ENCODE peak calls at places on chromosomes 4 and X, in four cellular contexts. E is K562, Q is HepG2, I is Panc1. N is an unnamed sample.
A peak's percentile ranks its signal among the peaks of the same experiment; 100 is the strongest.

GRCh38 chrX:24877854-24878650 is 137.7 kb downstream of the ARX start:
- DNase-seq in E (no peak), Q (peak; percentile 5), I (no peak), N (no peak)

GRCh38 chr4:104693601-104694201 is 199.0 kb upstream of the CXXC4 start:
- DNase-seq in E (no peak), Q (peak; percentile 10), I (no peak), N (peak; percentile 26)

GRCh38 chr4:151807220-151807619 is 46.4 kb upstream of the GATB start:
- DNase-seq in E (no peak), Q (no peak), I (no peak), N (no peak)

GRCh38 chr4:87465739-87466366 is 43.5 kb downstream of the NUDT9 start:
- DNase-seq in E (peak; percentile 18), Q (peak; percentile 45), I (no peak), N (peak; percentile 38)

GRCh38 chr4:42560465-42560864 is 96.4 kb downstream of the ATP8A1 start:
- DNase-seq in E (no peak), Q (no peak), I (no peak), N (no peak)

GRCh38 chr4:87819281-87819919 is 13.4 kb upstream of the MEPE start:
- DNase-seq in E (peak; percentile 18), Q (peak; percentile 9), I (no peak), N (no peak)

GRCh38 chr4:174669278-174669677 is 147.0 kb upstream of the HPGD start:
- DNase-seq in E (no peak), Q (no peak), I (peak; percentile 55), N (no peak)

GRCh38 chr4:118849867-118850812 is 14.2 kb upstream of the SEC24D start:
- DNase-seq in E (no peak), Q (no peak), I (no peak), N (no peak)

GRCh38 chrX:20527458-20528099 is 260.9 kb upstream of the RPS6KA3 start:
- DNase-seq in E (no peak), Q (peak; percentile 21), I (no peak), N (no peak)

GRCh38 chrX:97524997-97525396 is 641.3 kb downstream of the RPA4 start:
- DNase-seq in E (no peak), Q (no peak), I (no peak), N (no peak)

GRCh38 chr4:139875456-139875855 is 209.8 kb downstream of the MGST2 start:
- DNase-seq in E (no peak), Q (no peak), I (no peak), N (no peak)

GRCh38 chr4:7419961-7420660 is 14.6 kb downstream of the PSAPL1 start:
- DNase-seq in E (no peak), Q (no peak), I (no peak), N (no peak)

GRCh38 chr4:170741856-170742255 is 652.1 kb upstream of the AADAT start:
- DNase-seq in E (no peak), Q (no peak), I (no peak), N (no peak)

GRCh38 chr4:25351777-25352421 is 25.2 kb upstream of the ANAPC4 start:
- DNase-seq in E (no peak), Q (no peak), I (no peak), N (no peak)

GRCh38 chrX:15418707-15419181 is 34.5 kb upstream of the VEGFD start:
- DNase-seq in E (no peak), Q (no peak), I (no peak), N (no peak)

GRCh38 chr4:77820836-77821561 is 1.8 kb upstream of the CNOT6L start:
- DNase-seq in E (no peak), Q (no peak), I (no peak), N (no peak)

GRCh38 chr4:98262431-98262830 is 1.2 kb downstream of the RAP1GDS1 start:
- DNase-seq in E (no peak), Q (no peak), I (no peak), N (no peak)

GRCh38 chrX:16476009-16476408 is 173.9 kb upstream of the S100G start:
- DNase-seq in E (no peak), Q (no peak), I (no peak), N (no peak)

GRCh38 chr4:40563401-40563800 is 66.3 kb downstream of the RBM47 start:
- DNase-seq in E (no peak), Q (peak; percentile 44), I (no peak), N (peak; percentile 46)

GRCh38 chr4:174248407-174248806 is 35.1 kb downstream of the FBXO8 start:
- DNase-seq in E (no peak), Q (no peak), I (no peak), N (no peak)

GRCh38 chr4:6232836-6233785 is 32.8 kb upstream of the JAKMIP1 start:
- DNase-seq in E (no peak), Q (no peak), I (no peak), N (no peak)

GRCh38 chr4:37999000-37999745 is 39.0 kb downstream of the PTTG2 start:
- DNase-seq in E (no peak), Q (no peak), I (no peak), N (no peak)

GRCh38 chr4:54607067-54607466 is 50.7 kb upstream of the KIT start:
- DNase-seq in E (no peak), Q (no peak), I (no peak), N (no peak)

GRCh38 chrX:107678957-107679740 is 50.8 kb downstream of the PRPS1 start:
- DNase-seq in E (peak; percentile 35), Q (no peak), I (no peak), N (no peak)

GRCh38 chr4:161949941-161950725 is 213.7 kb downstream of the FSTL5 start:
- DNase-seq in E (no peak), Q (no peak), I (no peak), N (no peak)

GRCh38 chr4:69713593-69713992 is 46.8 kb downstream of the SULT1B1 start:
- DNase-seq in E (no peak), Q (peak; percentile 65), I (no peak), N (no peak)

GRCh38 chr4:89307446-89308160 is at the start of gene GPRIN3:
- DNase-seq in E (no peak), Q (no peak), I (no peak), N (no peak)

GRCh38 chrX:131792789-131793462 is 230.2 kb upstream of the STK26 start:
- DNase-seq in E (no peak), Q (no peak), I (peak; percentile 92), N (no peak)

GRCh38 chr4:109014593-109015412 is 251.9 kb upstream of the ETNPPL start:
- DNase-seq in E (no peak), Q (no peak), I (no peak), N (no peak)

GRCh38 chrX:93874554-93874953 is 200.5 kb downstream of the FAM133A start:
- DNase-seq in E (peak; percentile 3), Q (peak; percentile 1), I (no peak), N (no peak)

GRCh38 chrX:123959281-123960063 is 2.0 kb upstream of the STAG2 start:
- DNase-seq in E (peak; percentile 40), Q (no peak), I (no peak), N (no peak)

GRCh38 chrX:125727117-125727516 is 407.4 kb downstream of the TEX13C start:
- DNase-seq in E (no peak), Q (no peak), I (no peak), N (no peak)

GRCh38 chr4:8727546-8728510 is 135.3 kb downstream of the CPZ start:
- DNase-seq in E (no peak), Q (no peak), I (no peak), N (no peak)

GRCh38 chrX:78522601-78523000 is 136.5 kb downstream of the RTL3 start:
- DNase-seq in E (no peak), Q (no peak), I (no peak), N (no peak)

GRCh38 chr4:108168672-108169562 is at the start of gene LEF1:
- DNase-seq in E (peak; percentile 74), Q (no peak), I (no peak), N (no peak)

GRCh38 chr4:78481180-78481579 is 70.4 kb upstream of the ANXA3 start:
- DNase-seq in E (no peak), Q (no peak), I (no peak), N (no peak)

GRCh38 chr4:149164282-149164681 is 651.4 kb downstream of the IQCM start:
- DNase-seq in E (no peak), Q (no peak), I (no peak), N (no peak)
- TF ChIP-seq TCF7L2 in E (no peak), Q (no peak), I (no peak), N (no peak)

DNA sequence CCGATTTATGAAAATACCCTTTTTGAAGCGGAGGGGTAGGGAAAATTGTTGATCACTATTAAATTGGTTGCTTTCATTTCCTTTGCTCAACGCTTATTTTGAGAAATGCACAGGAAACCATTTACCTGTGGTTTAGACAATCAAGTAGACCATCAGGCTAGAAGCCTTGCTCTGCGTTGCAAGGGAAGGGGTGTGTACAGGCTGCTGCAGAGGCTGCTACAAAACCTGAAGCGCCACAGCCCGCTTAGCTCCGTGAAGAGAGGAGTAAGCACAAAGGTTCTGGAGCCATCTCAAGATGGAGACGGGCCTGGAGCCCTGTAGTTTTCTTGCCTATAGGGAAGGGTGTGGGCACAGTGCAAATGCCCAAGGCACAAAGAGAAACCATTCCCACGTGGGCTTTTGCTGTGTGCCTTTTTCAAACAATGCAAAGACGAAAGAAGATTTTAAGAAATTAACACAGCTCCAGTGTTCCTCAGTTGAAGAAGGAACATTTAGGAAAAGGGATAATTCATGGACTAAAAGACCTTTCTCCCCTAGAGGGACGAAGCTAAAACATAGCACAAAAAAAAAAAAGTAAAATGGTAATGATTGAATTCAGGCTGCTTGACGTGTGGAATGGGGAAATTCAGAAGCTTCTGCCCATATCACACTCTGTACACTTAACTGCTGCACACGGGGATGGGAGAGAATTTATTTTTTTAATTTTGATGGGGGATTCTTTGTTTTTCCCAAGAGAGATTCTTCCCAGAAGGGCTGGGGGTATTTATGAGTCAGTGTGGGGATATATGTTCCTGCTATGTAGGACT is 3.5 kb downstream of the TMSB4X start:
- DNase-seq in E (no peak), Q (no peak), I (no peak), N (no peak)
- H3K4me3 ChIP-seq in E (peak overlapping the region; percentile 97), Q (no peak overlapping the region), I (peak overlapping the region; percentile 68), N (no peak overlapping the region)

GRCh38 chrX:104324461-104324860 is 69.7 kb upstream of the ESX1 start:
- DNase-seq in E (no peak), Q (no peak), I (no peak), N (no peak)

GRCh38 chrX:104324871-104325585 is 70.3 kb upstream of the ESX1 start:
- DNase-seq in E (no peak), Q (no peak), I (no peak), N (no peak)

GRCh38 chrX:104330966-104331365 is 76.2 kb upstream of the ESX1 start:
- DNase-seq in E (no peak), Q (no peak), I (no peak), N (no peak)

GRCh38 chrX:104334971-104335370 is 80.2 kb upstream of the ESX1 start:
- DNase-seq in E (no peak), Q (no peak), I (no peak), N (no peak)

GRCh38 chrX:104329731-104330130 is 75.0 kb upstream of the ESX1 start:
- DNase-seq in E (no peak), Q (no peak), I (no peak), N (no peak)
- TF ChIP-seq TCF7L2 in E (no peak), Q (no peak), I (no peak), N (no peak)

DNA sequence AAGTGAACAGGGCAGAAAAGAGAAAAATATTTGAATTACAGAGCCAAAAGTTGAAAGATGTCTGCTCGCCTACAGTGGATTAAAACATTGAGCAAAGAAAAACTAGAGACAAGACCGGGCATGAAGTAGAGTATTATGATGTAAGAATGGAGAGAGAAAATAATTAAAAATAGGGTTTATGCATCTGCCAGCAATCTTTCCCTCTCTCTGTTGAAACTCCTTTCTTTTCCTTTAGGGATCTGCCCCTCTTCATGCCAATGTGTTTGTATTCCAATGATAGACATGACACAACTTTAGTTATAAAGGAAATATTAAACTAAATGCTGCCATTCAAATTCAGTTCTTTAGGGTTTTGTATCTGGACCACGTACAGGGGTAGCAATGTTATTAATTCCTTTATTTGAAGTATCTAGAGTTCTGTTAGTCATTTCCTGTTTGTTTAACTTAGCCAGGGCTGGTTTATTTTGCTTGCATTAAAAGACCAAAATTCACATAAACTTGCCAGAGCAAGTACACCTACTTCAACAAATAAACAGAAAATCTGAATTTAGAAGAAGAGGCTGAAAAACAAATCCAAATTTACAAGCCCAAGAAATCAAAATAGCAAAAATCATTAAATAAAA is 202.6 kb downstream of the SPOCK3 start:
- DNase-seq in E (no peak), Q (no peak), I (no peak), N (no peak)
- H3K4me3 ChIP-seq in E (no peak overlapping the region), Q (no peak overlapping the region), I (no peak overlapping the region), N (no peak overlapping the region)